ENCODE peak calls at places on chromosomes 6 and 20, in nine cellular contexts. D is brain microvascular endothelial cell, N is astrocyte of the spinal cord, G is progenitor cell of endocrine pancreas, R is neural crest cell, Y is fibroblast of lung, F is ascending aorta, M is testis, L is psoas muscle. K is an unnamed sample.

GRCh38 chr6:44084231-44085014 is 42.8 kb downstream of the MRPL14 start:
- DNase-seq in N (peak; percentile 55), F (no peak), Y (peak; percentile 76), D (no peak), G (no peak), L (peak; percentile 63), M (no peak), R (no peak), K (peak; percentile 88)

GRCh38 chr6:119454694-119455093 is 105.1 kb upstream of the MAN1A1 start:
- DNase-seq in Y (no peak), D (no peak), G (no peak), M (peak; percentile 24), F (no peak), L (no peak), N (no peak), R (no peak), K (no peak)

GRCh38 chr6:97427648-97428047 is 144.6 kb upstream of the MMS22L start:
- DNase-seq in R (no peak), G (no peak), N (no peak), M (no peak), F (no peak), Y (no peak), L (no peak), D (no peak), K (no peak)

GRCh38 chr20:6828794-6829423 is 61.4 kb downstream of the BMP2 start:
- DNase-seq in N (peak; percentile 53), R (peak; percentile 69), G (peak; percentile 52), L (peak; percentile 50), F (no peak), M (peak; percentile 87), Y (peak; percentile 67), D (peak; percentile 68), K (peak; percentile 42)

GRCh38 chr6:2853766-2854393 is 12.2 kb upstream of the SERPINB1 start:
- DNase-seq in M (no peak), F (peak; percentile 55), R (no peak), D (peak; percentile 92), N (peak; percentile 82), G (no peak), Y (peak; percentile 72), L (peak; percentile 62), K (peak; percentile 56)

GRCh38 chr20:57205625-57206219 is 60.7 kb downstream of the BMP7 start:
- DNase-seq in Y (peak; percentile 26), N (peak; percentile 88), R (no peak), M (no peak), G (no peak), F (no peak), L (peak; percentile 32), D (peak; percentile 47), K (peak; percentile 78)

GRCh38 chr20:32528905-32529670 is 56.0 kb downstream of the NOL4L start:
- DNase-seq in M (no peak), D (no peak), L (no peak), F (no peak), R (no peak), Y (no peak), N (no peak), G (no peak), K (no peak)

GRCh38 chr20:9103955-9104354 is 35.1 kb downstream of the PLCB4 start:
- DNase-seq in R (no peak), Y (no peak), G (no peak), D (no peak), L (no peak), M (no peak), N (no peak), F (no peak), K (peak; percentile 89)

GRCh38 chr20:23629017-23629541 is 8.7 kb downstream of the CST3 start:
- DNase-seq in N (peak; percentile 89), R (no peak), Y (peak; percentile 76), G (no peak), L (peak; percentile 63), D (peak; percentile 73), M (no peak), F (peak; percentile 46), K (no peak)

GRCh38 chr6:160201056-160201455 is 57.6 kb downstream of the SLC22A2 start:
- DNase-seq in L (no peak), Y (no peak), F (no peak), G (no peak), R (no peak), N (no peak), M (no peak), D (no peak), K (no peak)

GRCh38 chr20:56574531-56575142 is 41.6 kb downstream of the FAM209B start:
- DNase-seq in D (no peak), N (no peak), L (no peak), F (no peak), Y (no peak), R (no peak), M (no peak), G (no peak), K (peak; percentile 58)

GRCh38 chr6:1744543-1744942 is 134.8 kb downstream of the FOXC1 start:
- DNase-seq in F (no peak), N (no peak), D (no peak), M (no peak), L (no peak), Y (no peak), G (no peak), R (no peak), K (no peak)

GRCh38 chr20:35355372-35355771 is 56.4 kb downstream of the UQCC1 start:
- DNase-seq in N (no peak), F (no peak), L (no peak), G (no peak), M (no peak), Y (no peak), R (no peak), D (no peak), K (no peak)

GRCh38 chr6:154508573-154509375 is 1.7 kb downstream of the CNKSR3 start:
- DNase-seq in G (no peak), F (no peak), M (peak; percentile 33), D (no peak), Y (peak; percentile 30), R (no peak), L (no peak), N (peak; percentile 22), K (peak; percentile 17)

GRCh38 chr20:25275813-25276532 is 28.1 kb downstream of the PYGB start:
- DNase-seq in G (no peak), R (no peak), L (peak; percentile 6), Y (no peak), M (peak; percentile 11), D (no peak), N (no peak), F (no peak), K (no peak)

DNA sequence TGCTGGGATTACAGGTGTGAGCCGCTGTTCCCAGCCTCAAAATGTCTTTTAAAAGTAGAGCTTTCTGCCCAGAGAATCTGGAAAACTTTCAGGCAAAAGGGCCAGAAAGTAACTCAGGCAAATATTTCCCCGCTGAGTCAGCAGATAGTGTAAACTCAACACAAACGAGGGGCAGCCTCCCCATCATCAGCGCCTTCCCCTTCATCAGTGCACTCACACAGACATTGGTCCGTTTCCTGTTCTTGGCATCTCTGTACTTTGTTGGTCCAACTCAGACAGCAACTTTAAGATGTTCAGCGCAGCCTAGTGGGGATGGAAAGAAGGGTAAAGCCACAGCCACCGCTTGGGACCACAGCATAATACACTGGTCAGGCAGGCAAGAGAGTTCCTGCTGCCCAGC is 69.5 kb downstream of the CSE1L start:
- DNase-seq in M (no peak), N (peak; percentile 37), R (no peak), D (peak; percentile 35), L (no peak), Y (peak; percentile 64), G (no peak), F (no peak), K (no peak)
- TF ChIP-seq CTCF in M (no peak), N (peak; percentile 24), R (no peak), D (peak; percentile 21), L (no peak), Y (peak; percentile 18), G (no peak), F (no peak), K (no peak)

GRCh38 chr20:51768759-51769517 is 748 bp upstream of the ATP9A start:
- DNase-seq in D (no peak), F (no peak), M (peak; percentile 34), L (no peak), R (no peak), G (no peak), Y (no peak), N (no peak), K (no peak)

GRCh38 chr20:51769941-51770615 is 1.9 kb upstream of the ATP9A start:
- DNase-seq in Y (no peak), L (no peak), N (no peak), M (no peak), R (no peak), G (no peak), F (no peak), D (no peak), K (no peak)

GRCh38 chr20:51767018-51767866 is 948 bp downstream of the ATP9A start:
- DNase-seq in F (peak; percentile 24), M (peak; percentile 94), Y (peak; percentile 25), D (no peak), G (peak; percentile 87), R (peak; percentile 46), L (peak; percentile 70), N (no peak), K (peak; percentile 44)

GRCh38 chr20:51763965-51764602 is 4.1 kb downstream of the ATP9A start:
- DNase-seq in Y (peak; percentile 35), L (no peak), M (no peak), G (no peak), N (no peak), R (no peak), D (no peak), F (no peak), K (no peak)

GRCh38 chr20:51767867-51768758 is at the start of gene ATP9A:
- DNase-seq in F (no peak), G (peak; percentile 19), Y (peak; percentile 21), R (peak; percentile 13), L (peak; percentile 43), N (no peak), M (peak; percentile 31), D (no peak), K (no peak)
- TF ChIP-seq CTCF in F (no peak), G (no peak), Y (peak; percentile 2), R (peak; percentile 29), L (no peak), N (no peak), M (no peak), D (no peak), K (no peak)

DNA sequence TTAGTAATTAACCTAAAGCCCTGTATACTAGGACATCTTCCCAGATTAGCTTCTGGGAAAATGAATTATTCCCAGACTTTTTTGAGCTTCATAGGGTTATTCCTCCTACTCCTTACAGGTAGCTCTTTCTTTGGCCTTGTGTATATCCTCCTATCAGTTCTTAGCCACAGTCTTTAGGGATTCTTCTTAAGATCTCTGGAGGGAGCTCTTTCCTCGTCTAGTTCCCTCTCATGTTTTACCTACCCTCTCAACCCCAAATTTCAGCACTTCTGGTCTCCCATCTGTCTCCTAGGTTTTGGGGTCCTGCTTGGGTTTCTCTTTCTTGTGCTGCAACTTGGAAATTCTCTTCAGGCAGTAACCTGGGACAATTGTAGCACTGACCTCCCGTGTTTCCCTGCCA is 46.4 kb upstream of the SLC35B3 start:
- DNase-seq in N (no peak), R (no peak), F (no peak), D (no peak), G (no peak), Y (peak; percentile 17), L (no peak), M (no peak), K (no peak)
- TF ChIP-seq CTCF in N (peak; percentile 15), R (peak; percentile 27), F (no peak), D (peak; percentile 50), G (peak; percentile 30), Y (no peak), L (no peak), M (no peak), K (peak; percentile 63)

DNA sequence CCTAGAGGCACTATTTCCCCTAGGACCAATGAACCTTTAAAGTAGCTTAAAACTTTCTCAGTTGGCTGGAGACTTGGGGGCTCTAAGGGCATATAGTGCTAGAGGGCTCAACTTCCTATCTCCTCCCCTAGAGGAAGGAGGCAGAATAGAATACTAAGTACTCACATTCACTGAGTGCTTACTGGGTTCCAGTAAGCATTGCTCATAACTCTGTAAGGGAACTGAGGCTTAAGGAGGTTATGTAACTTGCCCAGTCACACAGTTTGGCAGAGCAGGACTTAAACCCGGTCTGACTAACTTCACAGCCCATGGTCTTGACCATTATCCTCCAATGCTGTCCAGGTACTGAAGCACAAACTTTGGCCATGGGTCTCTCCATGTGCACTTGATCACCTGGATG is 12.5 kb downstream of the SESN1 start:
- DNase-seq in M (no peak), L (no peak), R (no peak), Y (peak; percentile 56), D (no peak), G (no peak), N (peak; percentile 8), F (no peak), K (peak; percentile 41)
- TF ChIP-seq CTCF in M (no peak), L (peak; percentile 36), R (no peak), Y (no peak), D (no peak), G (no peak), N (no peak), F (no peak), K (no peak)